ENCODE peak calls at places on chromosomes 13 and 19, in eight cellular contexts. R is body of pancreas; Y is Peyer's patch; L is cardiac muscle cell; G is GM23338; O is heart left ventricle; S is CD8-positive, alpha-beta memory T cell; V is right lobe of liver. B is an unnamed sample. For H3K4me1, the result is how much of the 10 kb centered on the place peaks cover.

GRCh38 chr13:77310579-77311279 is 16.2 kb downstream of the MYCBP2 start:
- DNase-seq in R (no peak), Y (no peak), L (no peak), G (no peak), O (no peak), S (no peak), V (peak), B (no peak)

GRCh38 chr19:55156202-55157063 is 1.1 kb downstream of the TNNI3 start:
- DNase-seq in R (peak), Y (no peak), L (peak), G (peak), O (peak), S (no peak), V (no peak), B (no peak)

GRCh38 chr13:60463787-60464186 is 66.8 kb downstream of the TDRD3 start:
- DNase-seq in R (no peak), Y (no peak), L (no peak), G (no peak), O (no peak), S (no peak), V (no peak), B (no peak)

GRCh38 chr13:23147827-23148226 is 33.0 kb upstream of the SGCG start:
- DNase-seq in R (no peak), Y (no peak), L (no peak), G (peak), O (no peak), S (no peak), V (no peak), B (no peak)

GRCh38 chr13:33799950-33800592 is 17.9 kb upstream of the RFC3 start:
- DNase-seq in R (no peak), Y (no peak), L (peak), G (peak), O (no peak), S (no peak), V (no peak), B (no peak)

GRCh38 chr19:855566-856120 is 3.5 kb downstream of the ELANE start:
- DNase-seq in R (no peak), Y (no peak), L (no peak), G (no peak), O (no peak), S (no peak), V (no peak), B (no peak)

GRCh38 chr13:24931450-24932217 is 164.3 kb upstream of the PABPC3 start:
- DNase-seq in R (no peak), Y (no peak), L (peak), G (peak), O (no peak), S (no peak), V (no peak), B (no peak)

GRCh38 chr19:14089412-14089661 is 1.2 kb downstream of the SAMD1 start:
- DNase-seq in R (no peak), Y (no peak), L (no peak), G (peak), O (no peak), S (no peak), V (no peak), B (no peak)

GRCh38 chr19:40286674-40287421 is 1.7 kb upstream of the AKT2 start:
- DNase-seq in R (no peak), Y (no peak), L (peak), G (no peak), O (no peak), S (no peak), V (no peak), B (no peak)

GRCh38 chr13:31124225-31124624 is 37.5 kb downstream of the HSPH1 start:
- DNase-seq in R (no peak), Y (no peak), L (no peak), G (no peak), O (no peak), S (no peak), V (no peak), B (no peak)

GRCh38 chr19:19554074-19555023 is 16.3 kb downstream of the CILP2 start:
- DNase-seq in R (peak), Y (peak), L (peak), G (peak), O (peak), S (peak), V (no peak), B (peak)

GRCh38 chr13:23512762-23513395 is 57.3 kb upstream of the TNFRSF19 start:
- DNase-seq in R (no peak), Y (no peak), L (no peak), G (peak), O (no peak), S (no peak), V (no peak), B (no peak)

GRCh38 chr13:29501674-29502073 is 93.8 kb downstream of the SLC7A1 start:
- DNase-seq in R (no peak), Y (no peak), L (no peak), G (no peak), O (no peak), S (no peak), V (no peak), B (no peak)
- H3K4me3 ChIP-seq in R (no peak), Y (no peak), L (no peak), G (no peak), O (no peak), S (no peak), V (no peak), B (no peak)

GRCh38 chr13:40979232-40979631 is 39.9 kb downstream of the ELF1 start:
- DNase-seq in R (no peak), Y (no peak), L (no peak), G (no peak), O (no peak), S (no peak), V (no peak), B (no peak)
- H3K4me1 ChIP-seq in R (half or more), Y (under half), L (under half), G (under half), O (under half), S (half or more), V (under half), B (under half)

GRCh38 chr19:18020212-18021067 is 12.5 kb downstream of the ARRDC2 start:
- DNase-seq in R (peak), Y (no peak), L (no peak), G (no peak), O (peak), S (no peak), V (peak), B (no peak)
- H3K27ac ChIP-seq in R (peak), Y (peak), L (no peak), G (no peak), O (peak), S (no peak), V (peak), B (peak)

DNA sequence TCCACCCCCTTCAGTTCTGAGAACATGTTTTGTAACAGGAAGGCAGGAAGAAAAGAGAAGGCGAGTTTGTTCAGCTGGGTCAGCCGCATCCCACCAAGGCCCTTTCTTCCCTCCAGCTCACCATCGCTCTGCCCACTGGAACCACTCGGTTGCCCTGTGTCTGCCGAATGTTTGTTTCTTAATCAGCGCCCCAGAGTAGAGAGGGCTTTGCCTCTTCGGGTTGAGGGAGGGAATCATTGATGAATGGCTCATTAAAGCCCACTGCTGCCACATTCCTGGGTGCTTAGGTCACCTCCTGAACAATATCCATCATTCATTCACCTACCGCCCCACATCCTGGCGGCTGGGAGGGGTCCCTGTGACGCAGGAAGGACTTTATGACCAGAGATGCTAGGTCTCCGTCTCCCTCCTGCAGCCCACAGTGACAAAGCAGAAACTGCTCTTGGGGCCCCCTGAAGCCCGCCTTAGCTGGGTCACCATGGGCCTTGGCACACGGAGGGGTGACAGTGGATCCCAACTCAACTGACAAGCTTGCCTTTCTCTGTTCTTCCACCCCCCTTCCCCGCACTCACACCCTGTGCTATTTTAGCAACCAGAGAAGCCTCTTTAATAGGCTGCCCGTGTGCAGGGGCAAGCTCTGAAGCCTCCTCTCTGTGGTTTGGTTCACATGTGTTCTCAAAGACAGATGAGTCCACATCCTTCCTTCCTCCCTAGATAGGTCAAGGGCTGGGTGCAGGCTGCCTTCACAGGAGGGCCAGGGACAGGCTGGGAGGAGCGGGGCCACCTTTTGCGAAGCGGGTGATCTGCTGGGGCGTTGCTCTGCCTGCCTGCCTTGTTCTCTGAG is 46.2 kb downstream of the ACTN4 start:
- DNase-seq in R (peak), Y (peak), L (no peak), G (peak), O (peak), S (peak), V (no peak), B (no peak)
- H3K4me3 ChIP-seq in R (no peak), Y (no peak), L (no peak), G (peak), O (no peak), S (no peak), V (no peak), B (peak)

DNA sequence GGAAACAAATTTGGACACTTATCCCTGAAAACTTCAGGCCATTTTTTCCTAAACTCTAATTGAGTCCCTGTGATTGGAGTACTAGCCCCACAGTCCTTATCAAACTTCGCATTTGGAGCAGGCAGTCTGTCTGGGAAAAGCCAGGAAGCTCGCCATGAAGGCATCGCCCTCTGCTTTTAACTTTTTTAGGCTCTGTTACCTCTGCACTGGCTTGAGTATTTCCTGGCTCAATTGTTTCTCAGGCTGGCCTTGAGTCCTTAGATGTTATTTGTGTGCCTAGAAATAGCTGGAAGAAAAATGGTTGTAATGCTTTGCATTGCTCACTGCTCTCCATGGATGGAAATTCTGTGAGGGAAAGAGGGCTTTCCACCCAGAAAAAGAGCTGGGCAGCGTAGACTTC is 24.2 kb downstream of the ACTN4 start:
- DNase-seq in R (no peak), Y (no peak), L (no peak), G (no peak), O (no peak), S (no peak), V (no peak), B (no peak)
- H3K4me1 ChIP-seq in R (half or more), Y (under half), L (half or more), G (half or more), O (half or more), S (half or more), V (half or more), B (half or more)

GRCh38 chr13:85170372-85170771 is 628.8 kb downstream of the SLITRK6 start:
- DNase-seq in R (no peak), Y (no peak), L (no peak), G (no peak), O (no peak), S (no peak), V (no peak), B (no peak)
- H3K27ac ChIP-seq in R (no peak), Y (no peak), L (no peak), G (no peak), O (no peak), S (no peak), V (no peak), B (no peak)

GRCh38 chr13:114124486-114124885 is 7.9 kb downstream of the RASA3 start:
- DNase-seq in R (no peak), Y (no peak), L (no peak), G (no peak), O (no peak), S (no peak), V (peak), B (no peak)

GRCh38 chr13:114123448-114123847 is 9.0 kb downstream of the RASA3 start:
- DNase-seq in R (no peak), Y (no peak), L (no peak), G (no peak), O (no peak), S (no peak), V (no peak), B (no peak)

GRCh38 chr13:114125589-114125988 is 6.8 kb downstream of the RASA3 start:
- DNase-seq in R (no peak), Y (no peak), L (no peak), G (no peak), O (no peak), S (no peak), V (peak), B (no peak)

GRCh38 chr13:114123876-114124275 is 8.5 kb downstream of the RASA3 start:
- DNase-seq in R (no peak), Y (no peak), L (no peak), G (no peak), O (no peak), S (no peak), V (peak), B (no peak)

GRCh38 chr13:114124921-114125320 is 7.5 kb downstream of the RASA3 start:
- DNase-seq in R (no peak), Y (peak), L (no peak), G (no peak), O (no peak), S (peak), V (peak), B (peak)
- H3K4me3 ChIP-seq in R (no peak), Y (no peak), L (no peak), G (no peak), O (no peak), S (no peak), V (no peak), B (no peak)